ENCODE peak calls at places on chromosome 13, in four cellular contexts. One of them, this sample, is unnamed.

GRCh38 chr13:31385534-31385933 is 185.8 kb downstream of the B3GLCT start:
- DNase-seq in neuronal stem cell: no peak
- DNase-seq in mesenchymal stem cell: no peak
- DNase-seq in IMR-90: no peak
- DNase-seq in this sample: no peak

GRCh38 chr13:102580552-102581169 is 16.1 kb upstream of the TPP2 start:
- DNase-seq in neuronal stem cell: peak; percentile 65
- DNase-seq in mesenchymal stem cell: peak; percentile 71
- DNase-seq in IMR-90: peak; percentile 80
- DNase-seq in this sample: peak; percentile 94

GRCh38 chr13:28820099-28821051 is at the start of gene MTUS2:
- DNase-seq in neuronal stem cell: peak; percentile 6
- DNase-seq in mesenchymal stem cell: peak; percentile 2
- DNase-seq in IMR-90: no peak
- DNase-seq in this sample: no peak

GRCh38 chr13:98549006-98549727 is 27.7 kb downstream of the STK24 start:
- DNase-seq in neuronal stem cell: no peak
- DNase-seq in mesenchymal stem cell: peak; percentile 99
- DNase-seq in IMR-90: peak; percentile 98
- DNase-seq in this sample: no peak

GRCh38 chr13:89457977-89458376 is 1786.8 kb downstream of the SLITRK5 start:
- DNase-seq in neuronal stem cell: no peak
- DNase-seq in mesenchymal stem cell: peak; percentile 53
- DNase-seq in IMR-90: peak; percentile 34
- DNase-seq in this sample: peak; percentile 39

GRCh38 chr13:80436571-80437169 is 95.7 kb upstream of the SPRY2 start:
- DNase-seq in neuronal stem cell: no peak
- DNase-seq in mesenchymal stem cell: peak; percentile 43
- DNase-seq in IMR-90: no peak
- DNase-seq in this sample: no peak

GRCh38 chr13:35720690-35721554 is 244.4 kb upstream of the MAB21L1 start:
- DNase-seq in neuronal stem cell: peak; percentile 74
- DNase-seq in mesenchymal stem cell: peak; percentile 57
- DNase-seq in IMR-90: peak; percentile 46
- DNase-seq in this sample: peak; percentile 69

GRCh38 chr13:102309110-102309509 is 92.7 kb downstream of the FGF14 start:
- DNase-seq in neuronal stem cell: no peak
- DNase-seq in mesenchymal stem cell: no peak
- DNase-seq in IMR-90: no peak
- DNase-seq in this sample: no peak

GRCh38 chr13:76638160-76638559 is 248.0 kb downstream of the KCTD12 start:
- DNase-seq in neuronal stem cell: no peak
- DNase-seq in mesenchymal stem cell: no peak
- DNase-seq in IMR-90: no peak
- DNase-seq in this sample: no peak

GRCh38 chr13:51425410-51426042 is 27.3 kb downstream of the INTS6 start:
- DNase-seq in neuronal stem cell: no peak
- DNase-seq in mesenchymal stem cell: peak; percentile 62
- DNase-seq in IMR-90: peak; percentile 60
- DNase-seq in this sample: no peak

GRCh38 chr13:75806101-75806500 is 170.0 kb downstream of the LMO7 start:
- DNase-seq in neuronal stem cell: no peak
- DNase-seq in mesenchymal stem cell: no peak
- DNase-seq in IMR-90: peak; percentile 28
- DNase-seq in this sample: no peak

GRCh38 chr13:44425041-44425814 is 51.6 kb downstream of the SERP2 start:
- DNase-seq in neuronal stem cell: no peak
- DNase-seq in mesenchymal stem cell: peak; percentile 63
- DNase-seq in IMR-90: no peak
- DNase-seq in this sample: no peak

GRCh38 chr13:79108914-79109643 is 297.0 kb downstream of the RBM26 start:
- DNase-seq in neuronal stem cell: no peak
- DNase-seq in mesenchymal stem cell: no peak
- DNase-seq in IMR-90: no peak
- DNase-seq in this sample: peak; percentile 19

GRCh38 chr13:69474286-69474685 is 633.3 kb upstream of the ATXN8OS start:
- DNase-seq in neuronal stem cell: no peak
- DNase-seq in mesenchymal stem cell: no peak
- DNase-seq in IMR-90: no peak
- DNase-seq in this sample: no peak

GRCh38 chr13:106234656-106235055 is 300.8 kb downstream of the EFNB2 start:
- DNase-seq in neuronal stem cell: no peak
- DNase-seq in mesenchymal stem cell: no peak
- DNase-seq in IMR-90: no peak
- DNase-seq in this sample: no peak

GRCh38 chr13:110337287-110337686 is 30.2 kb downstream of the COL4A2 start:
- DNase-seq in neuronal stem cell: no peak
- DNase-seq in mesenchymal stem cell: no peak
- DNase-seq in IMR-90: no peak
- DNase-seq in this sample: no peak

GRCh38 chr13:102394158-102395053 is 7.4 kb downstream of the FGF14 start:
- DNase-seq in neuronal stem cell: peak; percentile 96
- DNase-seq in mesenchymal stem cell: peak; percentile 82
- DNase-seq in IMR-90: peak; percentile 73
- DNase-seq in this sample: peak; percentile 62

GRCh38 chr13:39836038-39836437 is 180.6 kb downstream of the COG6 start:
- DNase-seq in neuronal stem cell: no peak
- DNase-seq in mesenchymal stem cell: no peak
- DNase-seq in IMR-90: no peak
- DNase-seq in this sample: peak; percentile 93

GRCh38 chr13:38418286-38418685 is 68.6 kb downstream of the UFM1 start:
- DNase-seq in neuronal stem cell: no peak
- DNase-seq in mesenchymal stem cell: no peak
- DNase-seq in IMR-90: no peak
- DNase-seq in this sample: peak; percentile 31

GRCh38 chr13:77898097-77898496 is 20.5 kb downstream of the EDNRB start:
- DNase-seq in neuronal stem cell: no peak
- DNase-seq in mesenchymal stem cell: peak; percentile 59
- DNase-seq in IMR-90: peak; percentile 16
- DNase-seq in this sample: no peak

GRCh38 chr13:44044544-44045178 is 165.0 kb downstream of the LACC1 start:
- DNase-seq in neuronal stem cell: no peak
- DNase-seq in mesenchymal stem cell: peak; percentile 39
- DNase-seq in IMR-90: no peak
- DNase-seq in this sample: peak; percentile 28

GRCh38 chr13:95536629-95537241 is 15.8 kb upstream of the CLDN10 start:
- DNase-seq in neuronal stem cell: no peak
- DNase-seq in mesenchymal stem cell: peak; percentile 34
- DNase-seq in IMR-90: peak; percentile 39
- DNase-seq in this sample: no peak

GRCh38 chr13:59463023-59463422 is 700.7 kb downstream of the DIAPH3 start:
- DNase-seq in neuronal stem cell: no peak
- DNase-seq in mesenchymal stem cell: no peak
- DNase-seq in IMR-90: no peak
- DNase-seq in this sample: no peak

GRCh38 chr13:107765724-107766436 is 449.5 kb downstream of the LIG4 start:
- DNase-seq in neuronal stem cell: no peak
- DNase-seq in mesenchymal stem cell: peak; percentile 23
- DNase-seq in IMR-90: peak; percentile 51
- DNase-seq in this sample: no peak

GRCh38 chr13:44234566-44234965 is 139.1 kb upstream of the SERP2 start:
- DNase-seq in neuronal stem cell: no peak
- DNase-seq in mesenchymal stem cell: no peak
- DNase-seq in IMR-90: peak; percentile 37
- DNase-seq in this sample: no peak

GRCh38 chr13:73677041-73677589 is 457.1 kb downstream of the KLF12 start:
- DNase-seq in neuronal stem cell: no peak
- DNase-seq in mesenchymal stem cell: no peak
- DNase-seq in IMR-90: peak; percentile 71
- DNase-seq in this sample: peak; percentile 13

DNA sequence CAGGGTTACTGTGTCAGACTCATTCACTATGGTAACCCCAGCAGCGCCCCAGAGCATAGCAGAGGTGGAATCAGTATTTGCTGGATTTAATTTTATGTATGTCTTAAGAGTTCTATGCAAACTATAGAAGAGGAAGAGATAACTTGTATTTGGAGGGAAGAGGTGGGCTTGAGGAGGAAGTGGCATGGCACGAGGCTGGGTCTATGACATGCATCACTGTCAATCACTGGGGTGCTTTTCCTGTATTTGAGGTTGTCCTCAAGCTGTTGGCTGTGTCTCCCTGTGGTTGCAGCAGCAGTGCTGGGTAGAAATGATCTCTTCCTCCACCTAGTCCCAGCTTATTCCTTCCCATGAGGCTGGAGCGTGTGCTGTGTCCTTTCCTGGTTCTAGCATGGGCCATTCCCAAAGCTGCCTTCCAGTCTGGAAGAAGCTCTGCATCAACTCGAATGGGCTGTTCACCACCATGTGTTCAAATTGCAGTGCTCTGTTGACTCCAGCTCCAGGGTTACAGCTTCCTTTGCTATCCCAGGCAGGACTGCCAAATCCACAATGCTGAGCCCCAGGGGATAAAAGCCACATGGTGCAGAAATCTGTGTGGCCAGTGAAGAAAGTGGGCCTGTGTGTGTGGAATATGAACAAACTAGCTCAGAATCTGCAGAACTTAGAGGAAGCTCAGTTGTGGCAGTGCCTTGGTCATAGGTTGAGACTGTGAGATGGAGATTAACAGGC is 73.1 kb upstream of the MTIF3 start:
- DNase-seq in neuronal stem cell: no peak
- DNase-seq in mesenchymal stem cell: no peak
- DNase-seq in IMR-90: no peak
- DNase-seq in this sample: no peak
- H3K14ac ChIP-seq in neuronal stem cell: no peak overlapping the region
- H3K14ac ChIP-seq in mesenchymal stem cell: no peak overlapping the region
- H3K14ac ChIP-seq in IMR-90: no peak overlapping the region
- H3K14ac ChIP-seq in this sample: no peak overlapping the region

GRCh38 chr13:113433391-113433916 is 19.8 kb downstream of the ADPRHL1 start:
- DNase-seq in neuronal stem cell: no peak
- DNase-seq in mesenchymal stem cell: no peak
- DNase-seq in IMR-90: no peak
- DNase-seq in this sample: no peak

GRCh38 chr13:113442354-113442984 is 10.8 kb downstream of the ADPRHL1 start:
- DNase-seq in neuronal stem cell: no peak
- DNase-seq in mesenchymal stem cell: no peak
- DNase-seq in IMR-90: no peak
- DNase-seq in this sample: no peak

GRCh38 chr13:113432509-113433270 is 20.6 kb downstream of the ADPRHL1 start:
- DNase-seq in neuronal stem cell: no peak
- DNase-seq in mesenchymal stem cell: no peak
- DNase-seq in IMR-90: no peak
- DNase-seq in this sample: no peak

GRCh38 chr13:113441661-113442060 is 11.6 kb downstream of the ADPRHL1 start:
- DNase-seq in neuronal stem cell: no peak
- DNase-seq in mesenchymal stem cell: no peak
- DNase-seq in IMR-90: no peak
- DNase-seq in this sample: no peak

DNA sequence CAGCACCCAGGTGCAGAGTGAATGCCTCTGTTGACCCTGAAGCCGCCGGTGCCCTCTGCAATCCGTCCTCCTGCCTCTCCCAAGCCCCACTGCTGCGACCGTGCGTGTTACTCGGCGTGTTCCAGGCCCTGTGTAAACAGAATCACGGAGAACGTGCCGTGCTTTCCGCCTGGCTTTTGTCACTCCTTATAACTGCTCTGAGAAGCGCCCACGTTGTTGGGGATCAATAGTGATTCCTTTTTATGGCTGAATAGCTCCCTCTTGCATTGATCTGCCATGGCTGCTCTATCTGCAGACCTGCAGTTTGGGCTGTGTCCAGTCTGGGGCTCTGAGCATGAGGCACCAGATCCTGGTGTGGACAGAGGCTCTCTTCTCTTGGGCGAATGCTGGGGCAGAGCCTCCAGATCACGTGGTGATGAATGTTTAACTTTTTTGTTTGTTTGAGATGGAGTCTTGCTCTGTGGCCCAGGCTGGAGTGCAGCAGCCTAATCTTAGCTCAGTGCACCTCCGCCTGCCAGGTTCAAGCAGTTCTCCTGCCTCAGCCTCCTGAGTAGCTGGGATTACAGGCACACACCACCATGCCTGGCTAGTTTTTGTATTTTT is 15.8 kb downstream of the ADPRHL1 start:
- DNase-seq in neuronal stem cell: no peak
- DNase-seq in mesenchymal stem cell: peak; percentile 7
- DNase-seq in IMR-90: peak; percentile 7
- DNase-seq in this sample: peak; percentile 4
- H4K8ac ChIP-seq in neuronal stem cell: peak overlapping the region; percentile 65
- H4K8ac ChIP-seq in mesenchymal stem cell: no peak overlapping the region
- H4K8ac ChIP-seq in IMR-90: no peak overlapping the region
- H4K8ac ChIP-seq in this sample: no peak overlapping the region

DNA sequence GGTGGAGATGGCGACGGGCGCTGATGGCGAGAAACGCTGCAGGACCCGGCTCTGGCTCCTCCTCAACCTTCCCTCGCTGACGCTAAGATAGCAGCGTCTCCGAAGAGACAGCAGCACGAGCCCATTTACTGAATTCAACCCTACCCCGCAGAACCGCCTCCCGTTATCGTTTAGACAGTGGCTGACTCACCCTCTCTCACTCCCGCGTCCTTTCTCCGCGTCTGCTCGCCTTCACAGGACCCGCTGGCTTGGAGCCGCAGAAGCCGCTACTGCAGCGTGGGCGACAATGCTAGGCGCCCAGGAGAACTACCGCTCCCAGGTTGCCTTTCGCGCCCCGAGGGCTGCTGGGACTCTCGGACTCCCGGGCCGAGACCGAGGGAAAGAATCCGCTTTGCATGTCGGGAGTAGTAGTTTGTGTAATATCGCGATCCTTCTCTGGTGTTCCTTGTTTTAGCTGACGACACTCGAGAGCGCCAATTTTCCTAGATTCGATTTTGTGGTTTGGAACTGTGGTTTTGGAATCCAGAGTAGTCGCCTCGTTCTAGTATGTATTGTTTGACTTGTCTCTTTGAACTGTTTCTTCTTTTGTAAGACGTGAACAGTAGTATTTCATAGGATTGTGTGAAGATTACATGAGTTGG is at the start of gene KBTBD6:
- DNase-seq in neuronal stem cell: peak; percentile 96
- DNase-seq in mesenchymal stem cell: peak; percentile 100
- DNase-seq in IMR-90: peak; percentile 99
- DNase-seq in this sample: peak; percentile 100
- H3K4ac ChIP-seq in neuronal stem cell: no peak within 1 kb of the TSS
- H3K4ac ChIP-seq in mesenchymal stem cell: peak within 1 kb of the TSS; percentile 19
- H3K4ac ChIP-seq in IMR-90: peak within 1 kb of the TSS; percentile 81
- H3K4ac ChIP-seq in this sample: no peak within 1 kb of the TSS

GRCh38 chr13:27619711-27620376 is 485 bp downstream of the LNX2 start:
- DNase-seq in neuronal stem cell: no peak
- DNase-seq in mesenchymal stem cell: peak; percentile 46
- DNase-seq in IMR-90: peak; percentile 21
- DNase-seq in this sample: peak; percentile 81

GRCh38 chr13:27622102-27622820 is 569 bp downstream of the POLR1D start:
- DNase-seq in neuronal stem cell: no peak
- DNase-seq in mesenchymal stem cell: peak; percentile 60
- DNase-seq in IMR-90: peak; percentile 13
- DNase-seq in this sample: peak; percentile 25

GRCh38 chr13:27621366-27622101 is at the start of gene POLR1D:
- DNase-seq in neuronal stem cell: peak; percentile 67
- DNase-seq in mesenchymal stem cell: peak; percentile 76
- DNase-seq in IMR-90: peak; percentile 65
- DNase-seq in this sample: peak; percentile 94

GRCh38 chr13:27620377-27621115 is at the start of gene LNX2:
- DNase-seq in neuronal stem cell: peak; percentile 96
- DNase-seq in mesenchymal stem cell: peak; percentile 98
- DNase-seq in IMR-90: peak; percentile 95
- DNase-seq in this sample: peak; percentile 97

DNA sequence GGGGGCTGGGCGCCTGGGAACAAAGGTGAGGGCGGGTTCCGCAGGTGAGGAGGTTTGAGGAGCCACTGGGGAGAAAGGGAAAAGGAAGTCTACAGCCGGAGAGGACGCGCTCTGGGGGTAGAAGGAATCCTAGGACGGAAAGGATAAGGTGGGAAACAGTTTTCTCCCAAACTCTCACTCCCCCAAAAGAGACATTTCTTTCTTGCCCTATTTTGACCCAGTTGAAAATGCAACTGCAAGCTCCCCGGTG is 651 bp upstream of the POLR1D start:
- DNase-seq in neuronal stem cell: no peak
- DNase-seq in mesenchymal stem cell: peak; percentile 76
- DNase-seq in IMR-90: no peak
- DNase-seq in this sample: no peak
- H3K14ac ChIP-seq in neuronal stem cell: no peak overlapping the region
- H3K14ac ChIP-seq in mesenchymal stem cell: no peak overlapping the region
- H3K14ac ChIP-seq in IMR-90: no peak overlapping the region
- H3K14ac ChIP-seq in this sample: peak overlapping the region; percentile 95

This sample was measured in trophoblast cell.